ENCODE peak calls at places on chromosomes 12 and 14, in seven cellular contexts. Z is heart right ventricle, N is body of pancreas, L is tibial artery, C is nephron progenitor cell, F is H9, U is astrocyte of the cerebellum. E is an unnamed sample.

GRCh38 chr12:127670796-127671195 is 596.2 kb upstream of the TMEM132C start:
- DNase-seq in N (no peak), C (no peak), F (no peak), L (no peak), U (no peak), Z (no peak), E (no peak)

GRCh38 chr12:95970905-95971304 is 25.2 kb downstream of the HAL start:
- DNase-seq in U (no peak), Z (no peak), L (no peak), F (peak), C (no peak), N (no peak), E (no peak)

GRCh38 chr14:60328588-60328987 is 79.6 kb downstream of the PPM1A start:
- DNase-seq in N (no peak), Z (no peak), L (no peak), U (no peak), F (peak), C (no peak), E (no peak)

GRCh38 chr12:25433581-25434325 is 119.3 kb downstream of the LMNTD1 start:
- DNase-seq in F (no peak), C (no peak), Z (no peak), L (no peak), N (no peak), U (peak), E (no peak)

GRCh38 chr12:115223322-115223721 is 539.3 kb upstream of the TBX3 start:
- DNase-seq in C (no peak), Z (no peak), N (no peak), L (no peak), U (peak), F (no peak), E (no peak)

GRCh38 chr12:22715254-22715653 is 90.3 kb downstream of the ETNK1 start:
- DNase-seq in N (no peak), Z (no peak), U (no peak), F (no peak), L (no peak), C (no peak), E (no peak)

GRCh38 chr12:131091976-131092691 is 138.4 kb downstream of the ADGRD1 start:
- DNase-seq in F (peak), Z (peak), C (no peak), L (peak), N (no peak), U (no peak), E (peak)

GRCh38 chr12:105738036-105738435 is 400.7 kb downstream of the NUAK1 start:
- DNase-seq in U (no peak), C (no peak), Z (peak), L (no peak), F (no peak), N (no peak), E (no peak)

GRCh38 chr12:122527478-122527944 is 462 bp downstream of the KNTC1 start:
- DNase-seq in C (peak), F (peak), U (no peak), Z (no peak), N (no peak), L (no peak), E (no peak)

GRCh38 chr12:3991798-3992580 is 118.8 kb upstream of the PARP11 start:
- DNase-seq in L (no peak), Z (no peak), U (no peak), C (no peak), F (no peak), N (no peak), E (no peak)

GRCh38 chr12:92105676-92106075 is 40.0 kb downstream of the BTG1 start:
- DNase-seq in U (no peak), L (no peak), Z (no peak), C (no peak), N (no peak), F (no peak), E (no peak)

GRCh38 chr12:124174406-124174805 is 120.5 kb upstream of the RFLNA start:
- DNase-seq in Z (no peak), L (no peak), C (no peak), N (no peak), F (no peak), U (peak), E (no peak)

GRCh38 chr12:2813573-2814185 is 1.2 kb downstream of the ITFG2 start:
- DNase-seq in Z (no peak), N (peak), U (no peak), L (no peak), F (peak), C (peak), E (no peak)

GRCh38 chr12:115201928-115202327 is 518.0 kb upstream of the TBX3 start:
- DNase-seq in L (no peak), N (no peak), C (no peak), U (no peak), F (no peak), Z (no peak), E (no peak)

GRCh38 chr14:96649327-96649601 is 147.1 kb downstream of the PAPOLA start:
- DNase-seq in U (no peak), C (no peak), Z (no peak), N (no peak), F (no peak), L (no peak), E (no peak)

GRCh38 chr12:58529897-58530296 is 390.4 kb downstream of the LRIG3 start:
- DNase-seq in C (no peak), U (peak), N (no peak), Z (no peak), F (no peak), L (no peak), E (no peak)

GRCh38 chr12:116538076-116538591 is 21.0 kb upstream of the MAP1LC3B2 start:
- DNase-seq in L (no peak), Z (no peak), N (no peak), F (no peak), U (no peak), C (no peak), E (no peak)

GRCh38 chr12:11980133-11980532 is 90.6 kb upstream of the BCL2L14 start:
- DNase-seq in N (no peak), Z (no peak), C (no peak), U (no peak), L (no peak), F (no peak), E (no peak)

GRCh38 chr14:36827861-36828260 is 166.2 kb downstream of the PAX9 start:
- DNase-seq in C (no peak), F (no peak), L (no peak), Z (no peak), N (no peak), U (no peak), E (no peak)

GRCh38 chr12:52066346-52067080 is 3.3 kb upstream of the ATG101 start:
- DNase-seq in Z (no peak), U (no peak), N (no peak), F (no peak), C (no peak), L (no peak), E (no peak)

GRCh38 chr12:69007166-69007857 is 74.3 kb upstream of the CPM start:
- DNase-seq in U (peak), N (peak), F (peak), Z (no peak), C (no peak), L (no peak), E (peak)

GRCh38 chr12:69000069-69000468 is 67.1 kb upstream of the CPM start:
- DNase-seq in U (no peak), Z (no peak), L (no peak), C (no peak), N (no peak), F (no peak), E (no peak)

GRCh38 chr12:69007858-69008314 is 74.9 kb upstream of the CPM start:
- DNase-seq in N (no peak), L (no peak), U (no peak), F (no peak), Z (no peak), C (no peak), E (no peak)

GRCh38 chr12:69000540-69001243 is 67.7 kb upstream of the CPM start:
- DNase-seq in F (no peak), U (no peak), Z (no peak), L (no peak), C (no peak), N (no peak), E (no peak)

DNA sequence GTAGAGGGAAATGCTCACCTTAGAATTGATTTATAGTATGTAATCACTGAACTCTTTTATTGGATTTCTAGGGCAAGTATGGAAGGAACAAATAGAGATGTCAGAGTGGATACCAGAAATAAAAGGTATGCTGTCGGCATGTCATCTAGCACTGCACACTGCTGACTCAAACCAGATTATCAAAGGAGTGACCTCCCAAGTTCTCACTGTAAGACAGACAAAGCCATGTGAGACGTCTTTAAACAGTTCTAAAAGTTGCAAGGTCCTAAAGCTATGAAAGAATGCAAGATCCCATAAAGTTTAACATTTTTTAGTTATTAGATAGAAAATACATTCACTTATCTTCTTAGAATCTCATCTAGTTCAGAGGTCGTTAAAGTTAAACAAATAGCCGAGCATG is 70.0 kb upstream of the CPM start:
- DNase-seq in F (no peak), N (no peak), Z (no peak), C (no peak), U (no peak), L (no peak), E (no peak)
- TF ChIP-seq CTCF in F (no peak), N (no peak), Z (no peak), C (no peak), U (no peak), L (no peak), E (no peak)

GRCh38 chr14:50668008-50668851 is at the start of gene SAV1:
- DNase-seq in C (peak), F (peak), N (peak), Z (peak), L (peak), U (peak), E (peak)
- TF ChIP-seq CTCF in C (no peak), F (no peak), N (peak), Z (no peak), L (peak), U (no peak), E (no peak)

DNA sequence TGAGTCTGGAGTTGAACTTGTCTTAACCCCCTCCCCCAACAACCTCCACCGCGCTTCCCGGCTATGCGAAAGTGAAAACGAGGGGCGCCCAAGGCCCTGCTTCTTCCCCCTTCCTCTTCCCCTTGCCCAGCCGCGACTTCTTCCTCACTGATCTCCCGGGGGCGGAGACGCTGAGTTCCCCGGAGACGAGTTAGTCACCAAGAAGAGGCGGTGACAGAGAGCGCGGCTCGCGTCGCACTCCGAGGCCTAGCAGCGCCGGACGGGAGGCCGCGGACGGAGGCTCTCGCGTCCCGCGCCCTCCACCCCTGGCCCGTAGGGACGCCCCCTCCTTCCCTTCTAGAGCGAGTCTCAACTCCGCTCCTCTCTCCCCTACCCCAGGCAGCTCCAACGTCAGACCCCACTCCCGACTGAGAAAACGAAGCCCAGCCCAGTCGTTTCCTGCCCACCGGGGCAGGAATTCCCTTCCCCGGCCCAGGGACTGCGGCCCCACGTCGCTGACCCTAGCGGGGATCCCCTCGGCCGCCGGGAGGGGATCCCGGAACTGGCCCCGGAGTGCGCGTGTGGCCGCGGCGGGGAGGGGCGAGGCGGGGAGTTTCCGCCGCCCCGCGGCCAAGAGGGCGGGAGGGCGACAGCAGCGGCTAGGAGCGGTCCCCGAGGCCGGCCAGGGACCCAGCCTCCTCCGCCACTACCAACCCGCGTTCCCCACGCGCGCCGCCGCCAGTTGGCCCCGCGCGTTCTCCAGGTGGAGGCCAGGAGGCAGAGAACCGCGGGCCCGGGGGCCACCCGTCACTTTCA is 1.4 kb downstream of the BAZ1A start:
- DNase-seq in U (no peak), Z (peak), N (peak), L (peak), C (peak), F (peak), E (peak)
- TF ChIP-seq CTCF in U (no peak), Z (no peak), N (no peak), L (peak), C (no peak), F (no peak), E (no peak)

DNA sequence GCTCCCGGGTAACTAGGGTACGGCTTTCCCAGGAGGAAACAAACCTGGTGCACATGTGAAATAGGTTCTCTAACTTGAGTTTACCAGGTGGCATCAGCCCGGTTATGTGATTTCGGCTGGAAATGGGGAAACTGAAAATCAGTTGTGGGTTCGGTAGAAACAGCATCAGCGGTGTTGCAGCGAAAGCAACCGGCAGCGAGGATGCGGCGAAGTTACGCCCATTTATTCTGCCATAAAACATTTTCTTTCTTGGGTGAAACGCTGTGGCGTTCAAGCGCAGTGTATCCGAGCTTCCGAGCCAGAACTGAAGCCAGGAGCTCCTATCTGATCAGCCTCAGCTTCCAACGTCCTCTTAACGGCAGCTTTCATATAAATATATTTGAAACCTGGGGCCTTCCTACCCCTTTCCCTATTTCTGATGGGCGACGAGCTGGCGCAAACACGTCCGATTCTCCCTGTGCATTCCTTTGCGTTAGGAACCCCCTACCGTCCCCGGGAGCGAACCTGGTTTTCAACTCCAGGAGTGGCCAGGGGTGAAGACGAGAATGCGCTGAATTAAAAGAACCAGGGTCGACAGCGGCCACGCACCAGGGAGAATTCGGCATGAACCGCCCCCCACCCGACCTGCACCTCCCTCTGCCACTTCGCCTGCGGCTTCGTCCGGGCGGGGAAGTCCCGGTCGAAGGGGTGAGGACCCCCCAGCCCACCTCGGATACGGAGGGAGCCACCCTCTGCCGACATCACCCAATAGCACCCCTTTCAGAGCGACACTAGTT is 1.6 kb downstream of the DPF3 start:
- DNase-seq in U (no peak), L (no peak), Z (peak), C (peak), N (peak), F (peak), E (no peak)
- TF ChIP-seq CTCF in U (peak), L (no peak), Z (no peak), C (no peak), N (no peak), F (no peak), E (no peak)

E was measured in CD14-positive monocyte.